ENCODE peak calls at places on chromosomes 6 and 20, in eight cellular contexts. T, F, O, S, W, P, E and Y are unnamed samples. For H3K36me3 and H3K27me3, the result is how much of the 10 kb centered on the place peaks cover.

GRCh38 chr6:105431226-105431625 is 28.3 kb upstream of the PREP start:
- DNase-seq in T (no peak), F (peak), O (no peak), S (peak), W (no peak), P (peak), E (peak), Y (no peak)

GRCh38 chr6:98877250-98877649 is 42.9 kb downstream of the POU3F2 start:
- DNase-seq in T (no peak), F (no peak), O (no peak), S (no peak), W (no peak), P (no peak), E (no peak), Y (no peak)

GRCh38 chr6:64520050-64520449 is 884.4 kb downstream of the PHF3 start:
- DNase-seq in T (no peak), F (no peak), O (no peak), S (no peak), W (no peak), P (peak), E (no peak), Y (peak)

GRCh38 chr6:100461273-100461919 is 3.3 kb downstream of the SIM1 start:
- DNase-seq in T (no peak), F (no peak), O (no peak), S (peak), W (no peak), P (no peak), E (no peak), Y (peak)

GRCh38 chr6:110255356-110255755 is 75.1 kb downstream of the CDC40 start:
- DNase-seq in T (no peak), F (no peak), O (no peak), S (peak), W (no peak), P (peak), E (no peak), Y (peak)

GRCh38 chr6:121670511-121670910 is 235.1 kb downstream of the GJA1 start:
- DNase-seq in T (no peak), F (no peak), O (no peak), S (no peak), W (no peak), P (peak), E (no peak), Y (no peak)

GRCh38 chr20:20564279-20564678 is 148.2 kb downstream of the RALGAPA2 start:
- DNase-seq in T (no peak), F (no peak), O (no peak), S (no peak), W (no peak), P (no peak), E (no peak), Y (no peak)

GRCh38 chr20:21623074-21623780 is 82.2 kb upstream of the PAX1 start:
- DNase-seq in T (no peak), F (no peak), O (no peak), S (no peak), W (no peak), P (no peak), E (no peak), Y (no peak)

GRCh38 chr6:111423960-111424846 is 58.8 kb downstream of the REV3L start:
- DNase-seq in T (no peak), F (no peak), O (no peak), S (no peak), W (no peak), P (peak), E (peak), Y (peak)

GRCh38 chr6:74936886-74937285 is 269.0 kb downstream of the COL12A1 start:
- DNase-seq in T (no peak), F (no peak), O (no peak), S (no peak), W (no peak), P (peak), E (no peak), Y (no peak)

GRCh38 chr20:63642518-63643247 is 10.5 kb downstream of the STMN3 start:
- DNase-seq in T (no peak), F (no peak), O (no peak), S (no peak), W (no peak), P (peak), E (no peak), Y (no peak)

GRCh38 chr6:25748049-25748448 is 6.5 kb upstream of the SLC17A4 start:
- DNase-seq in T (no peak), F (no peak), O (no peak), S (no peak), W (no peak), P (no peak), E (no peak), Y (no peak)

DNA sequence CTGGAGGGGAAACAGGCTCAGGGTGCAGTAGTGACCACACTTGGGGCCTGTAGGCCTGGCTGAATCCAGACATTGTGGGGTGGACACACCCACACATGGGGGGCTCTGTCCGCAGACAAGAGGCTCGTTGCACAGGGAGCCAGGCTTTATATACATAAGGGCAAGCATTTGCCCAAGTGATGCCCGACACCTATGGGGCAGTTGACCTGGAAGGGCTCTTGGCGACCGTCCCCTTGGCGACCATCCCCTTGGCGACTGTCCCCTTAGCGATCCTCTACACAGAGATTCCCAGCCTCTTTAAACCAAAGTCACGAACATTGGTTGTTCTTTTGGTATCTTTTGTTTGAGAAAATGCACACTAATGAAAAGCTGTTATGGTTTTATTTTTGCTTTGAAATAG is 2.7 kb downstream of the TOX2 start:
- DNase-seq in T (no peak), F (no peak), O (no peak), S (no peak), W (no peak), P (no peak), E (no peak), Y (no peak)
- H3K4me3 ChIP-seq in T (no peak), F (no peak), O (peak), S (no peak), W (no peak), P (no peak), E (no peak), Y (no peak)

GRCh38 chr6:142171351-142171750 is 24.3 kb downstream of the VTA1 start:
- DNase-seq in T (no peak), F (no peak), O (no peak), S (no peak), W (no peak), P (no peak), E (no peak), Y (no peak)

GRCh38 chr6:142174681-142175080 is 27.6 kb downstream of the VTA1 start:
- DNase-seq in T (no peak), F (no peak), O (no peak), S (no peak), W (no peak), P (no peak), E (no peak), Y (no peak)

GRCh38 chr6:142172758-142173157 is 25.7 kb downstream of the VTA1 start:
- DNase-seq in T (no peak), F (no peak), O (no peak), S (no peak), W (no peak), P (no peak), E (no peak), Y (no peak)

DNA sequence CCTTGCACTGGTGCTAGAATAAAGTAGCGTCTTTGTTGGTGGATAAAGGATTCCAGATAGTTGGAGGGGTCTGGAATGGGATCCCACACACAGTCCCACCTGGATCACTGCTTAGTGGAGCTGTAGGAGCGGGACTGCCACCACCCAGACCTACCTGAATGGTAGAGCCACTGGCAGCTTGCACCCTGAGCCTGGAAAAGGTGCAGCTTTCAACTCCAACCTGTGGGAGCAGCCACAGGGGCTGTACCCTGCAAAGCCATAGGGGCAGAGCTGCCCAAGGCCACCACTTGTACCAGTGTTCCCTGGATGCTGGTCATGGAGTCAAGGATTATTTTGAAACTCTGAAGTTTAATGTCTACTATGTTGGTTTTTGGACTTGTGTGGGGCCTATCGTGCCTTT is 26.9 kb downstream of the VTA1 start:
- DNase-seq in T (no peak), F (no peak), O (no peak), S (no peak), W (no peak), P (no peak), E (no peak), Y (no peak)
- H3K36me3 ChIP-seq in T (under half), F (under half), O (under half), S (half or more), W (under half), P (under half), E (half or more), Y (half or more)

DNA sequence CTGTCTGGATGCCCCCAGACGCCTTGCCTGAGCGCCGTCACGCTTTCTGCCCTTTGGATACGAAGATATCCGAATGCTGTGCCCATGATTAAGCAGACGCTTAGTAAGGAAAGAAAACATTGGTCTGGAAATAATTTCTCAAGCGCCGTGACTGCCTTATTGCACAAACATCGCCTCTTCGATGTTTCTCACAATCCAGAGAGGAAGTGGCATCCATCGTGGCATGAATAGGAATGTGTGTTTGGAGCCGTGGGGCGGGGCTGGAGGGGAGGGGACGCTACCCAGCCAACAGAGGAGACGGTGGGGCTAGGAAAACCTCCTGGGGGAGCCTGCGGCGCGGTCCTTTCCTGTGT is 564 bp upstream of the PPP1R14C start:
- DNase-seq in T (no peak), F (no peak), O (no peak), S (no peak), W (no peak), P (peak), E (no peak), Y (peak)
- H3K27me3 ChIP-seq in T (under half), F (under half), O (under half), S (under half), W (under half), P (under half), E (under half), Y (half or more)

GRCh38 chr6:7730003-7730402 is 4.1 kb downstream of the BMP6 start:
- DNase-seq in T (no peak), F (no peak), O (no peak), S (no peak), W (no peak), P (peak), E (no peak), Y (no peak)

GRCh38 chr6:7727150-7727950 is 1.5 kb downstream of the BMP6 start:
- DNase-seq in T (no peak), F (no peak), O (no peak), S (peak), W (no peak), P (peak), E (peak), Y (peak)

GRCh38 chr6:7726416-7727149 is 684 bp downstream of the BMP6 start:
- DNase-seq in T (no peak), F (peak), O (no peak), S (peak), W (no peak), P (peak), E (peak), Y (no peak)

GRCh38 chr6:7728855-7729590 is 3.1 kb downstream of the BMP6 start:
- DNase-seq in T (no peak), F (no peak), O (no peak), S (no peak), W (no peak), P (peak), E (no peak), Y (no peak)

DNA sequence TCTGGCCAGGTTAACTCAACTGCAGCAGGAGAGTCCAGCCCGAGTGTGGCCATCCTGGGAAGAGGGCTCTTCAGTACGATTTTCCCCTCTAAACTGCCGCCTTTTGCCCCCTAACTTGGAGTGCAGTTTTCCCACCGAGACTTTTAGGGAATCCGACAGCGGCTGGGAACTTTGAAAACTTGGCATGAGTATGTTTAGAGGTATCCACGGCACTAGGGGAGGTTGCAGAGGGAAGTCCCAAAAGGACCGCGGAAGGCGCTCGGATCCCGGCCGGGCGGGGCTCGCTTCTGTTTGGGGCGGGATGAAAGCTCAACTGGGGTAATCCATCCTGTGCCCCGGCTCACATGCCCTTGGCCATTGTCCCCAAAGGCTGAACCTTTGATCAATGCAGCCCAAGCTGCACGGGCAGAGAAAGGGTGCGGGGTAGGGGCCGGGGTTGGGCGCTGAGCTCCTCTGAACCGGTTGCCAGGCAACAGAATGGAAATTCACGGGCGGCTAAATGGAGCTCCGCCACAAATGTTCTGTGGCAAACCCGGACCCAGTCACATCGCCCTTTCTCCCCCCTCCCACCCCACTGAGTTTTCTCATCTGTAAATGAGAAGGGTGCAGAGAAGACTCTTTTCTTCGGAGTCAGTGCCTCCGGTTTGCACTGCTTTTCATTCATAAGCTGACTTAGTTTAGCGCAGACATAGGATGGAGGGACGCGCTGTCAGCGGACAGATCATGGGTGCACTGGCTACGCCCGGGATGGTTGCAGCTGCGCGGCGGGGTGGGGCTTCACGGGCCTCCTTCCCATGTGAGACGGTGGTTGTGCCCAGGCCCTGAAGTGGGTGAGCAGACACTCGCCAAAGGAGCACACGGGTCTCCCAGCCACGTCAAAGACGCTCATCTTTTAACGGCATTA is 2.3 kb downstream of the BMP6 start:
- DNase-seq in T (no peak), F (no peak), O (no peak), S (peak), W (no peak), P (peak), E (peak), Y (no peak)
- H3K4me3 ChIP-seq in T (peak), F (no peak), O (peak), S (peak), W (no peak), P (peak), E (no peak), Y (no peak)

GRCh38 chr6:52513464-52513863 is 63.4 kb downstream of the TRAM2 start:
- DNase-seq in T (no peak), F (no peak), O (no peak), S (no peak), W (no peak), P (no peak), E (no peak), Y (peak)

GRCh38 chr6:52513896-52514295 is 63.0 kb downstream of the TRAM2 start:
- DNase-seq in T (no peak), F (no peak), O (no peak), S (no peak), W (no peak), P (no peak), E (no peak), Y (no peak)

GRCh38 chr6:52515219-52515960 is 61.5 kb downstream of the TRAM2 start:
- DNase-seq in T (no peak), F (no peak), O (no peak), S (no peak), W (no peak), P (no peak), E (no peak), Y (no peak)

GRCh38 chr6:52516269-52516668 is 60.6 kb downstream of the TRAM2 start:
- DNase-seq in T (no peak), F (no peak), O (no peak), S (no peak), W (no peak), P (no peak), E (no peak), Y (no peak)

DNA sequence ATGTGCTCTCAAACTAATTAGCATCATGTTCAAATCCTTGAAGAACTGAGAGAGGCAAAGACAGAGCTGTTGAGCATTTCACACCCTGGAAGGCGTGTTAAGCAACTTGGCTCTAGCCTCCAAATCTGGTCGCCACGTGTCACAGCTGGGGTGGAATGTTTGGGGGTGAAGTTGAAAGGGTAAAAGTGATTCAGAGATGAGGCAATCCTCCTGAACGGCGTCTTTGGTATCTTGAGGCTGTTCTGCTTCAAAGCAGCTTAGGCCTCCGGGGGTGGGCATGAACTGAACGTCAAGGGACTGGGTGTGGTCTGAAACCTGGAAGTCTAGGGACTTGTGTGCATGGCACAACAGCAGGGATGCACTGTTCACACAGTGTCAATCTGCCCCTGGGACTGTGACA is 62.3 kb downstream of the TRAM2 start:
- DNase-seq in T (no peak), F (no peak), O (no peak), S (no peak), W (no peak), P (no peak), E (no peak), Y (peak)
- H3K36me3 ChIP-seq in T (under half), F (under half), O (under half), S (half or more), W (under half), P (under half), E (half or more), Y (half or more)

GRCh38 chr6:125752773-125753172 is 3.3 kb downstream of the HEY2 start:
- DNase-seq in T (no peak), F (no peak), O (no peak), S (no peak), W (no peak), P (no peak), E (no peak), Y (no peak)

GRCh38 chr6:125753218-125753936 is 3.9 kb downstream of the HEY2 start:
- DNase-seq in T (no peak), F (no peak), O (no peak), S (no peak), W (no peak), P (peak), E (no peak), Y (no peak)

GRCh38 chr6:125750692-125751333 is 1.4 kb downstream of the HEY2 start:
- DNase-seq in T (no peak), F (no peak), O (no peak), S (peak), W (no peak), P (no peak), E (no peak), Y (no peak)

GRCh38 chr6:125751334-125751916 is 2.0 kb downstream of the HEY2 start:
- DNase-seq in T (no peak), F (no peak), O (no peak), S (no peak), W (no peak), P (no peak), E (no peak), Y (no peak)

GRCh38 chr6:125753937-125754259 is 4.5 kb downstream of the HEY2 start:
- DNase-seq in T (no peak), F (no peak), O (no peak), S (no peak), W (no peak), P (no peak), E (no peak), Y (no peak)
- H3K27me3 ChIP-seq in T (under half), F (under half), O (under half), S (half or more), W (under half), P (half or more), E (half or more), Y (under half)

GRCh38 chr6:167121471-167121870 is 1.4 kb upstream of the CCR6 start:
- DNase-seq in T (no peak), F (no peak), O (no peak), S (no peak), W (no peak), P (no peak), E (no peak), Y (no peak)
- H3K4me3 ChIP-seq in T (no peak), F (no peak), O (no peak), S (no peak), W (no peak), P (no peak), E (no peak), Y (no peak)

GRCh38 chr6:137874204-137875001 is 7.3 kb downstream of the TNFAIP3 start:
- DNase-seq in T (no peak), F (no peak), O (no peak), S (no peak), W (no peak), P (no peak), E (no peak), Y (no peak)
- H3K36me3 ChIP-seq in T (under half), F (half or more), O (under half), S (under half), W (half or more), P (under half), E (under half), Y (under half)